ENCODE peak calls at places on chromosomes 3 and 15, in seven cellular contexts. One of them, this sample, is unnamed.

GRCh38 chr15:66849393-66849745 is 147.3 kb downstream of the SMAD6 start:
- DNase-seq in amniotic stem cell: no peak
- DNase-seq in ACHN: no peak
- DNase-seq in endothelial cell: no peak
- DNase-seq in NCI-H69: no peak
- DNase-seq in tibial nerve: no peak
- DNase-seq in AG08396: no peak
- DNase-seq in this sample: no peak

GRCh38 chr15:74040115-74040850 is 42.1 kb downstream of the GOLGA6A start:
- DNase-seq in amniotic stem cell: peak
- DNase-seq in ACHN: peak
- DNase-seq in endothelial cell: no peak
- DNase-seq in NCI-H69: peak
- DNase-seq in tibial nerve: peak
- DNase-seq in AG08396: peak
- DNase-seq in this sample: no peak

GRCh38 chr3:72892870-72893269 is 5.0 kb downstream of the GXYLT2 start:
- DNase-seq in amniotic stem cell: no peak
- DNase-seq in ACHN: peak
- DNase-seq in endothelial cell: peak
- DNase-seq in NCI-H69: peak
- DNase-seq in tibial nerve: no peak
- DNase-seq in AG08396: no peak
- DNase-seq in this sample: no peak

GRCh38 chr3:10299679-10300078 is 6.9 kb upstream of the GHRL start:
- DNase-seq in amniotic stem cell: no peak
- DNase-seq in ACHN: no peak
- DNase-seq in endothelial cell: no peak
- DNase-seq in NCI-H69: no peak
- DNase-seq in tibial nerve: no peak
- DNase-seq in AG08396: no peak
- DNase-seq in this sample: no peak

GRCh38 chr3:184339016-184339415 is 1.6 kb downstream of the FAM131A start:
- DNase-seq in amniotic stem cell: no peak
- DNase-seq in ACHN: no peak
- DNase-seq in endothelial cell: no peak
- DNase-seq in NCI-H69: peak
- DNase-seq in tibial nerve: no peak
- DNase-seq in AG08396: no peak
- DNase-seq in this sample: no peak

GRCh38 chr3:46870651-46871050 is 6.9 kb upstream of the PTH1R start:
- DNase-seq in amniotic stem cell: no peak
- DNase-seq in ACHN: no peak
- DNase-seq in endothelial cell: no peak
- DNase-seq in NCI-H69: no peak
- DNase-seq in tibial nerve: no peak
- DNase-seq in AG08396: no peak
- DNase-seq in this sample: no peak

GRCh38 chr3:136939489-136939888 is 18.3 kb upstream of the IL20RB start:
- DNase-seq in amniotic stem cell: no peak
- DNase-seq in ACHN: no peak
- DNase-seq in endothelial cell: no peak
- DNase-seq in NCI-H69: no peak
- DNase-seq in tibial nerve: no peak
- DNase-seq in AG08396: no peak
- DNase-seq in this sample: no peak

GRCh38 chr3:104785966-104786365 is 580.7 kb upstream of the ALCAM start:
- DNase-seq in amniotic stem cell: no peak
- DNase-seq in ACHN: no peak
- DNase-seq in endothelial cell: no peak
- DNase-seq in NCI-H69: no peak
- DNase-seq in tibial nerve: no peak
- DNase-seq in AG08396: no peak
- DNase-seq in this sample: no peak

GRCh38 chr3:133944181-133944580 is 48.5 kb upstream of the RAB6B start:
- DNase-seq in amniotic stem cell: no peak
- DNase-seq in ACHN: peak
- DNase-seq in endothelial cell: no peak
- DNase-seq in NCI-H69: no peak
- DNase-seq in tibial nerve: no peak
- DNase-seq in AG08396: peak
- DNase-seq in this sample: no peak

GRCh38 chr15:82532991-82533481 is 7.2 kb downstream of the RPS17 start:
- DNase-seq in amniotic stem cell: no peak
- DNase-seq in ACHN: no peak
- DNase-seq in endothelial cell: no peak
- DNase-seq in NCI-H69: no peak
- DNase-seq in tibial nerve: no peak
- DNase-seq in AG08396: no peak
- DNase-seq in this sample: no peak

GRCh38 chr3:170232266-170232665 is 10.0 kb downstream of the PRKCI start:
- DNase-seq in amniotic stem cell: no peak
- DNase-seq in ACHN: peak
- DNase-seq in endothelial cell: no peak
- DNase-seq in NCI-H69: no peak
- DNase-seq in tibial nerve: no peak
- DNase-seq in AG08396: no peak
- DNase-seq in this sample: no peak

GRCh38 chr3:127493924-127494646 is 96.4 kb downstream of the TPRA1 start:
- DNase-seq in amniotic stem cell: no peak
- DNase-seq in ACHN: no peak
- DNase-seq in endothelial cell: no peak
- DNase-seq in NCI-H69: no peak
- DNase-seq in tibial nerve: no peak
- DNase-seq in AG08396: no peak
- DNase-seq in this sample: no peak

GRCh38 chr3:161644871-161645636 is 148.4 kb downstream of the OTOL1 start:
- DNase-seq in amniotic stem cell: no peak
- DNase-seq in ACHN: no peak
- DNase-seq in endothelial cell: no peak
- DNase-seq in NCI-H69: peak
- DNase-seq in tibial nerve: peak
- DNase-seq in AG08396: no peak
- DNase-seq in this sample: no peak

GRCh38 chr3:11238880-11239279 is 33.3 kb upstream of the ATG7 start:
- DNase-seq in amniotic stem cell: peak
- DNase-seq in ACHN: peak
- DNase-seq in endothelial cell: no peak
- DNase-seq in NCI-H69: no peak
- DNase-seq in tibial nerve: no peak
- DNase-seq in AG08396: peak
- DNase-seq in this sample: peak

GRCh38 chr15:40828447-40829036 is at the start of gene PPP1R14D:
- DNase-seq in amniotic stem cell: no peak
- DNase-seq in ACHN: no peak
- DNase-seq in endothelial cell: no peak
- DNase-seq in NCI-H69: no peak
- DNase-seq in tibial nerve: no peak
- DNase-seq in AG08396: peak
- DNase-seq in this sample: no peak

GRCh38 chr3:188187055-188187454 is 33.1 kb downstream of the LPP start:
- DNase-seq in amniotic stem cell: no peak
- DNase-seq in ACHN: no peak
- DNase-seq in endothelial cell: no peak
- DNase-seq in NCI-H69: no peak
- DNase-seq in tibial nerve: no peak
- DNase-seq in AG08396: no peak
- DNase-seq in this sample: no peak

GRCh38 chr3:123880998-123881561 is 3.1 kb downstream of the MYLK start:
- DNase-seq in amniotic stem cell: no peak
- DNase-seq in ACHN: peak
- DNase-seq in endothelial cell: peak
- DNase-seq in NCI-H69: peak
- DNase-seq in tibial nerve: no peak
- DNase-seq in AG08396: peak
- DNase-seq in this sample: peak

GRCh38 chr3:150725548-150725947 is 21.8 kb upstream of the ERICH6 start:
- DNase-seq in amniotic stem cell: no peak
- DNase-seq in ACHN: no peak
- DNase-seq in endothelial cell: no peak
- DNase-seq in NCI-H69: no peak
- DNase-seq in tibial nerve: no peak
- DNase-seq in AG08396: no peak
- DNase-seq in this sample: no peak

GRCh38 chr3:42157915-42158538 is 66.9 kb downstream of the TRAK1 start:
- DNase-seq in amniotic stem cell: no peak
- DNase-seq in ACHN: no peak
- DNase-seq in endothelial cell: no peak
- DNase-seq in NCI-H69: no peak
- DNase-seq in tibial nerve: no peak
- DNase-seq in AG08396: no peak
- DNase-seq in this sample: no peak

GRCh38 chr15:90259524-90259923 is 5.9 kb upstream of the NGRN start:
- DNase-seq in amniotic stem cell: no peak
- DNase-seq in ACHN: no peak
- DNase-seq in endothelial cell: no peak
- DNase-seq in NCI-H69: no peak
- DNase-seq in tibial nerve: no peak
- DNase-seq in AG08396: no peak
- DNase-seq in this sample: no peak

GRCh38 chr15:85793641-85794597 is 806 bp downstream of the KLHL25 start:
- DNase-seq in amniotic stem cell: no peak
- DNase-seq in ACHN: peak
- DNase-seq in endothelial cell: peak
- DNase-seq in NCI-H69: peak
- DNase-seq in tibial nerve: no peak
- DNase-seq in AG08396: peak
- DNase-seq in this sample: peak

GRCh38 chr3:95319921-95320494 is 1257.1 kb downstream of the NSUN3 start:
- DNase-seq in amniotic stem cell: no peak
- DNase-seq in ACHN: no peak
- DNase-seq in endothelial cell: no peak
- DNase-seq in NCI-H69: no peak
- DNase-seq in tibial nerve: no peak
- DNase-seq in AG08396: no peak
- DNase-seq in this sample: no peak

GRCh38 chr15:62059818-62060115 is 480 bp downstream of the VPS13C start:
- DNase-seq in amniotic stem cell: no peak
- DNase-seq in ACHN: peak
- DNase-seq in endothelial cell: no peak
- DNase-seq in NCI-H69: peak
- DNase-seq in tibial nerve: peak
- DNase-seq in AG08396: peak
- DNase-seq in this sample: peak

GRCh38 chr15:94231728-94232086 is 346 bp downstream of the MCTP2 start:
- DNase-seq in amniotic stem cell: no peak
- DNase-seq in ACHN: peak
- DNase-seq in endothelial cell: peak
- DNase-seq in NCI-H69: peak
- DNase-seq in tibial nerve: no peak
- DNase-seq in AG08396: peak
- DNase-seq in this sample: peak

GRCh38 chr3:63814300-63814699 is 4.8 kb upstream of the C3orf49 start:
- DNase-seq in amniotic stem cell: no peak
- DNase-seq in ACHN: no peak
- DNase-seq in endothelial cell: no peak
- DNase-seq in NCI-H69: peak
- DNase-seq in tibial nerve: no peak
- DNase-seq in AG08396: no peak
- DNase-seq in this sample: no peak

GRCh38 chr3:48687220-48687678 is 1.5 kb upstream of the NCKIPSD start:
- DNase-seq in amniotic stem cell: no peak
- DNase-seq in ACHN: no peak
- DNase-seq in endothelial cell: no peak
- DNase-seq in NCI-H69: no peak
- DNase-seq in tibial nerve: no peak
- DNase-seq in AG08396: no peak
- DNase-seq in this sample: no peak

GRCh38 chr3:123834631-123835030 is 49.5 kb downstream of the MYLK start:
- DNase-seq in amniotic stem cell: peak
- DNase-seq in ACHN: peak
- DNase-seq in endothelial cell: no peak
- DNase-seq in NCI-H69: no peak
- DNase-seq in tibial nerve: no peak
- DNase-seq in AG08396: peak
- DNase-seq in this sample: peak